ENCODE peak calls at places on chromosomes 7 and 10, in eight cellular contexts. G is PC-3, B is psoas muscle, A is uterus, H is body of pancreas, C is OCI-LY7, X is esophagus squamous epithelium, V is HCT116. R is an unnamed sample. For H3K36me3, the result is how much of the 10 kb centered on the place peaks cover.

GRCh38 chr10:87864497-87865059 is 1.2 kb downstream of the PTEN start:
- DNase-seq in C (peak), X (no peak), A (no peak), G (no peak), H (no peak), B (no peak), V (no peak), R (no peak)

GRCh38 chr7:99141756-99142726 is 1.9 kb downstream of the SMURF1 start:
- DNase-seq in V (no peak), X (no peak), G (peak), C (peak), H (peak), B (peak), A (peak), R (peak)

GRCh38 chr7:636396-636795 is 90.1 kb upstream of the DNAAF5 start:
- DNase-seq in V (peak), C (no peak), B (no peak), A (no peak), X (no peak), H (peak), G (peak), R (no peak)

GRCh38 chr10:99433378-99434020 is 3.1 kb upstream of the GOT1 start:
- DNase-seq in A (no peak), C (no peak), H (no peak), B (no peak), V (peak), G (peak), X (no peak), R (no peak)

GRCh38 chr10:27242473-27242950 is 1.9 kb upstream of the ACBD5 start:
- DNase-seq in B (no peak), X (no peak), G (no peak), V (no peak), H (no peak), C (no peak), A (no peak), R (no peak)

GRCh38 chr10:124663766-124664360 is 80.3 kb downstream of the FAM53B start:
- DNase-seq in G (no peak), V (no peak), H (no peak), C (no peak), B (no peak), A (no peak), X (no peak), R (no peak)

GRCh38 chr10:88256013-88256680 is 327.0 kb downstream of the RNLS start:
- DNase-seq in X (no peak), C (no peak), A (peak), V (no peak), H (peak), G (no peak), B (peak), R (peak)

GRCh38 chr10:94777886-94778458 is 15.5 kb downstream of the CYP2C19 start:
- DNase-seq in X (no peak), G (no peak), V (no peak), B (no peak), A (no peak), C (no peak), H (no peak), R (no peak)

GRCh38 chr10:75202321-75203096 is 8.1 kb upstream of the VDAC2 start:
- DNase-seq in G (peak), H (no peak), A (peak), C (no peak), B (peak), X (no peak), V (no peak), R (peak)

GRCh38 chr7:148661471-148661870 is 37.2 kb upstream of the CUL1 start:
- DNase-seq in C (no peak), A (no peak), B (no peak), H (no peak), V (no peak), G (no peak), X (no peak), R (no peak)

GRCh38 chr10:133160813-133161471 is 923 bp downstream of the KNDC1 start:
- DNase-seq in V (no peak), X (no peak), A (peak), C (no peak), G (no peak), B (no peak), H (no peak), R (no peak)

GRCh38 chr7:83799333-83799732 is 150.4 kb upstream of the SEMA3E start:
- DNase-seq in B (no peak), H (no peak), C (no peak), G (no peak), X (no peak), A (no peak), V (no peak), R (no peak)

GRCh38 chr7:92884218-92884617 is 47.8 kb upstream of the CDK6 start:
- DNase-seq in C (no peak), B (no peak), X (no peak), G (no peak), H (no peak), A (no peak), V (no peak), R (no peak)

GRCh38 chr7:31033674-31034073 is 18.4 kb upstream of the ADCYAP1R1 start:
- DNase-seq in G (no peak), H (no peak), A (no peak), C (no peak), B (no peak), X (no peak), V (no peak), R (no peak)

GRCh38 chr7:106326594-106327537 is 42.1 kb upstream of the NAMPT start:
- DNase-seq in B (no peak), A (no peak), G (no peak), V (no peak), X (no peak), C (no peak), H (no peak), R (no peak)

DNA sequence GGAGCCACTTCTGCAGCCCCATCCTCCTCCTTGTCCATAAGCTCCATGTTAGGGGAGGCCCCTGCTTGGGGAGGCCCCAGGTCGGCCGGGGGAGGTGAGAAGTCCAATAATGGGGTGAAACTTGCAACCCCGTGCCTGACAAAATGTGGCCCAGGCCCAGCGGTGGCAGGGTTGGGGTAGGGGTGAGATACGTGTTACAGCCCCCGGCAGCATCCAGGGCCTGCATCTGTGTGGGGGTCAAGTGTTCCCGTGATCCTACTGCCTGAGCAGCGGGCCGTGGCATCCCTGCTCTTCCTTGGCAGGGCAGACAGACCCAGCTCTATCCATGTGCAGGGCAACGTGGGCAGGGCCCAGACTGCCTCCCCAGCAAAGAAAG is 31.6 kb upstream of the RET start:
- DNase-seq in B (no peak), V (no peak), X (no peak), H (no peak), C (no peak), G (no peak), A (no peak), R (no peak)
- H3K36me3 ChIP-seq in B (under half), V (under half), X (under half), H (under half), C (under half), G (under half), A (under half), R (under half)

GRCh38 chr10:51926336-51926735 is 226.9 kb upstream of the CSTF2T start:
- DNase-seq in A (no peak), C (no peak), H (no peak), B (no peak), G (no peak), X (no peak), V (no peak), R (no peak)
- H3K27ac ChIP-seq in A (no peak), C (no peak), H (no peak), B (no peak), G (no peak), X (no peak), V (no peak), R (no peak)

GRCh38 chr10:114487815-114488536 is 83.7 kb upstream of the AFAP1L2 start:
- DNase-seq in B (no peak), G (no peak), H (no peak), V (no peak), X (no peak), C (no peak), A (no peak), R (no peak)
- H3K36me3 ChIP-seq in B (under half), G (under half), H (under half), V (under half), X (under half), C (half or more), A (under half), R (half or more)

DNA sequence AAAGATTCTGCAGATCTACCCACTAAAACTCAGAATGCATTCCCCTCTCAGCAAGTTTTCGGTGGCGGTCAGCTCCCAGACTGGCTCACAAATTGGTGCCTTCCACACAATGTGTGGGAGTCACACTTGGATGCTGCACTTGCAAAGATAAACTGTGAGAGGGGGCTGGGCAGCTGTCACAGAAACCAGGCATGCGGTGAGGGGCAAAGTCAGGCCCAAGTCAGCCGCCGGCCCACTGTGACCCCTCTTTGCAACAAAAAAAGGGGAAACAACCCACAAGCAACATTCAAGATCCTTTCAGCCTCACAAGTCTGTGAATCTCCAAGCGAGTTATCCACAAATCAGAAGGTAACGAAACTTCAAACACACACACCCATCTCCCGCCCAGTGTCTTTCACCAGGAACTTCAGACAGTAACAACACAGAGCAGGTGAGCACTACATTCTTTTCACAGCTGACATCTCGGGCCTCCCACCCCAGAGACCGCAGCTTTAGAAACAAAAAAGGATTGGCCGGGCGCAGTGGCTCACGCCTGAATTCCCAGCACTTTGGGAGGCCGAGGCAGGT is 32.0 kb downstream of the SNX8 start:
- DNase-seq in C (no peak), H (no peak), B (no peak), G (no peak), A (no peak), V (no peak), X (no peak), R (no peak)
- H3K27ac ChIP-seq in C (no peak), H (no peak), B (no peak), G (no peak), A (peak), V (no peak), X (no peak), R (no peak)

DNA sequence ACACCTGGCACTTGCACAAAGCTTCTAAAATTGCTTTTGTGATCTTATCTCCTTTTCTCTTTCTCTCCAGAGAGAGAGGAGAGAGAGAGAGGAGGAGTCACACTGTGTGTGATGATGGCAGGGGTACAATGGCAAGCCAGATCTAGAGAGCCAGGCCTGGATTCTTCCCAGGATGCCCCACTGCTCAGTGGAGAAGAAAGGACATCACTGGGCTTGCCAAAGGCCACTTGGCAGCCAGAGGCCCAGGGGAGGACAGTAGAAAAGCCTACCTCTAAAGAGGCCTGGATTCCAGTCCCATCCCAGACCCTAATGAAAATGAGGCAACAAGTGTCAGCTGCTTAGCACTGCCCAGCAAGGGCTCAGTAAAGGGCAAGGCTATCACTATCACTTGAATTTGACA is 41.8 kb downstream of the XPNPEP1 start:
- DNase-seq in H (no peak), B (no peak), X (no peak), V (no peak), C (no peak), G (no peak), A (no peak), R (no peak)
- H3K36me3 ChIP-seq in H (under half), B (half or more), X (under half), V (under half), C (half or more), G (under half), A (under half), R (under half)

GRCh38 chr10:21759232-21759631 is 225.2 kb downstream of the MLLT10 start:
- DNase-seq in X (no peak), A (no peak), G (no peak), V (no peak), B (no peak), C (no peak), H (no peak), R (no peak)

GRCh38 chr10:21758239-21758638 is 224.2 kb downstream of the MLLT10 start:
- DNase-seq in A (no peak), G (no peak), X (no peak), H (no peak), V (no peak), C (no peak), B (no peak), R (no peak)

GRCh38 chr10:21756707-21757600 is 222.9 kb downstream of the MLLT10 start:
- DNase-seq in A (no peak), X (no peak), C (no peak), B (no peak), H (no peak), V (no peak), G (no peak), R (no peak)

GRCh38 chr10:21758671-21759070 is 224.6 kb downstream of the MLLT10 start:
- DNase-seq in G (no peak), B (no peak), C (no peak), X (no peak), H (no peak), V (no peak), A (no peak), R (no peak)

GRCh38 chr10:21757601-21757901 is 223.5 kb downstream of the MLLT10 start:
- DNase-seq in H (no peak), X (no peak), B (no peak), A (no peak), C (no peak), G (no peak), V (no peak), R (no peak)
- H3K27ac ChIP-seq in H (no peak), X (no peak), B (no peak), A (no peak), C (no peak), G (no peak), V (no peak), R (no peak)

GRCh38 chr7:155763721-155764431 is 48.4 kb downstream of the SHH start:
- DNase-seq in G (no peak), C (no peak), B (no peak), A (no peak), X (no peak), V (no peak), H (no peak), R (no peak)
- H3K36me3 ChIP-seq in G (under half), C (half or more), B (under half), A (under half), X (under half), V (under half), H (under half), R (under half)

GRCh38 chr10:71748671-71749191 is 24.6 kb downstream of the VSIR start:
- DNase-seq in G (no peak), V (no peak), C (peak), X (peak), B (peak), A (peak), H (peak), R (peak)
- H3K27ac ChIP-seq in G (no peak), V (no peak), C (peak), X (peak), B (peak), A (peak), H (peak), R (peak)

GRCh38 chr10:78010278-78010677 is 19.0 kb downstream of the POLR3A start:
- DNase-seq in H (no peak), G (no peak), A (no peak), B (no peak), C (no peak), V (no peak), X (no peak), R (no peak)

GRCh38 chr10:78009662-78010061 is 19.7 kb downstream of the POLR3A start:
- DNase-seq in X (no peak), V (no peak), A (no peak), H (no peak), G (no peak), B (no peak), C (no peak), R (no peak)

GRCh38 chr10:78011065-78011464 is 18.2 kb downstream of the POLR3A start:
- DNase-seq in G (no peak), A (no peak), V (no peak), H (no peak), B (no peak), X (no peak), C (no peak), R (no peak)

GRCh38 chr10:78015546-78015945 is 13.8 kb downstream of the POLR3A start:
- DNase-seq in C (no peak), X (no peak), A (no peak), B (no peak), V (no peak), G (no peak), H (no peak), R (no peak)

GRCh38 chr10:78013564-78013963 is 15.8 kb downstream of the POLR3A start:
- DNase-seq in V (no peak), G (no peak), H (no peak), A (no peak), C (no peak), X (no peak), B (no peak), R (no peak)
- H3K36me3 ChIP-seq in V (half or more), G (half or more), H (under half), A (under half), C (half or more), X (under half), B (half or more), R (half or more)

GRCh38 chr10:24438800-24439199 is 229.9 kb downstream of the KIAA1217 start:
- DNase-seq in X (no peak), H (no peak), A (no peak), V (no peak), C (no peak), B (no peak), G (no peak), R (no peak)

GRCh38 chr10:24434961-24435360 is 226.0 kb downstream of the KIAA1217 start:
- DNase-seq in X (no peak), H (no peak), C (no peak), G (peak), V (no peak), A (no peak), B (no peak), R (no peak)

GRCh38 chr10:24439935-24440334 is 231.0 kb downstream of the KIAA1217 start:
- DNase-seq in B (no peak), X (no peak), H (no peak), V (no peak), C (no peak), G (no peak), A (no peak), R (no peak)

GRCh38 chr10:24435374-24435773 is 226.4 kb downstream of the KIAA1217 start:
- DNase-seq in C (no peak), V (no peak), G (peak), H (no peak), A (no peak), X (no peak), B (no peak), R (no peak)

DNA sequence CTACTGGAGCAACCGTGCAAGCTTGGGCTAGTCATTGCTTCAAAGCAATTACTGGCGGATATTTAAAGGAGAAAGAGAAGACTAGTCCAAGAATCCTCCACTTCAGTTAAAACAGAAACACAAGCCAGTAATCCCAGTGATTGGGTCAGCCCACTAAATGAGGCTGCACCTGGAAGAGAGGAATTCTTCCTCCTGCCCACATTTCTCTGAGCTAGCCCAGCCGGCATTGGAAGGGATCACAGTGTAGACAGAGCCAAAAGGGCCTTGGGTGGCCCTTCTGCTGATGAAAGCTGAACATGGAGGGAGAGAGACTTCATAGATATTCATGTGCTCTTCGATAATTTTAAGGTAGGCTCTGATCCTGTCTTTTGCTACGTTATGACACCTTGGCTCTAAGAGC is 228.4 kb downstream of the KIAA1217 start:
- DNase-seq in B (no peak), G (no peak), H (peak), A (no peak), X (no peak), V (no peak), C (no peak), R (no peak)
- H3K27ac ChIP-seq in B (no peak), G (no peak), H (no peak), A (no peak), X (peak), V (no peak), C (no peak), R (no peak)

R was measured in right atrium auricular region.